ENCODE peak calls at places on chromosomes 7 and 10, in eight cellular contexts. X is activated B cell treated with CpG ODN at 0.5 μM for 24 hours; G is H9; U is fibroblast of the conjunctiva; R is CD14-positive monocyte; M is activated CD4-positive, alpha-beta T cell treated with anti-CD3 and anti-CD28 coated beads for 4 hours; N is RCC 7860; E is fibroblast of mammary gland. O is an unnamed sample.
A peak's percentile ranks its signal among the peaks of the same experiment; 100 is the strongest.

GRCh38 chr7:18064242-18064838 is 36.7 kb upstream of the PRPS1L1 start:
- DNase-seq in U (no peak), N (no peak), G (peak; percentile 67), E (peak; percentile 32), M (no peak), X (no peak), R (no peak), O (no peak)

GRCh38 chr7:22859676-22860290 is 37.1 kb upstream of the TOMM7 start:
- DNase-seq in N (no peak), R (no peak), E (peak; percentile 78), G (no peak), X (no peak), M (no peak), U (no peak), O (peak; percentile 50)

GRCh38 chr7:157792241-157792950 is 455.6 kb downstream of the DNAJB6 start:
- DNase-seq in N (no peak), R (peak; percentile 38), M (no peak), U (no peak), X (no peak), G (no peak), E (no peak), O (no peak)

GRCh38 chr10:30812018-30812851 is 182.7 kb upstream of the LYZL2 start:
- DNase-seq in U (peak; percentile 91), G (no peak), X (no peak), M (no peak), R (no peak), E (peak; percentile 97), N (peak; percentile 9), O (no peak)

GRCh38 chr10:20970044-20970443 is 72.9 kb upstream of the NEBL start:
- DNase-seq in M (no peak), R (no peak), E (peak; percentile 94), N (peak; percentile 55), X (no peak), G (no peak), U (no peak), O (no peak)

GRCh38 chr10:116113721-116114501 is 159.1 kb downstream of the GFRA1 start:
- DNase-seq in G (peak; percentile 15), R (no peak), E (peak; percentile 78), M (no peak), U (peak; percentile 12), N (peak; percentile 95), X (no peak), O (no peak)

GRCh38 chr10:30873408-30873807 is 158.3 kb downstream of the ZNF438 start:
- DNase-seq in G (no peak), N (no peak), E (peak; percentile 53), U (no peak), M (no peak), X (no peak), R (no peak), O (no peak)

GRCh38 chr10:86888585-86889381 is 68.6 kb downstream of the MMRN2 start:
- DNase-seq in U (no peak), X (no peak), N (peak; percentile 46), E (peak; percentile 68), M (no peak), R (no peak), G (no peak), O (peak; percentile 31)

GRCh38 chr7:90495241-90495640 is 25.8 kb downstream of the PTTG1IP2 start:
- DNase-seq in R (no peak), X (no peak), U (no peak), E (no peak), M (no peak), G (no peak), N (no peak), O (no peak)

GRCh38 chr7:44977304-44977858 is 1.4 kb downstream of the MYO1G start:
- DNase-seq in M (peak; percentile 61), N (no peak), E (no peak), R (peak; percentile 96), X (no peak), G (no peak), U (no peak), O (no peak)

GRCh38 chr10:22332116-22332692 is 11.3 kb downstream of the BMI1 start:
- DNase-seq in M (no peak), X (no peak), R (no peak), E (no peak), G (no peak), N (no peak), U (no peak), O (no peak)

GRCh38 chr7:29285451-29285807 is 90.9 kb downstream of the CHN2 start:
- DNase-seq in E (peak; percentile 96), G (no peak), M (no peak), X (no peak), N (peak; percentile 83), R (peak; percentile 54), U (peak; percentile 84), O (peak; percentile 25)

GRCh38 chr10:86803156-86803555 is 46.7 kb downstream of the BMPR1A start:
- DNase-seq in X (no peak), M (no peak), N (no peak), E (no peak), G (no peak), R (no peak), U (no peak), O (no peak)

GRCh38 chr10:89310092-89310886 is 8.4 kb downstream of the IFIT2 start:
- DNase-seq in R (no peak), G (no peak), E (peak; percentile 56), M (no peak), X (no peak), U (no peak), N (no peak), O (no peak)

GRCh38 chr7:4837041-4837813 is 24.6 kb downstream of the PAPOLB start:
- DNase-seq in M (no peak), G (no peak), R (no peak), U (no peak), X (no peak), N (no peak), E (no peak), O (no peak)

GRCh38 chr10:104254493-104255243 is at the start of gene GSTO1:
- DNase-seq in M (peak; percentile 44), X (peak; percentile 44), U (peak; percentile 45), N (peak; percentile 69), G (peak; percentile 74), R (peak; percentile 87), E (peak; percentile 79), O (peak; percentile 44)

GRCh38 chr7:99404977-99405320 is 3.4 kb downstream of the PDAP1 start:
- DNase-seq in N (no peak), U (no peak), M (no peak), X (no peak), G (no peak), E (no peak), R (no peak), O (no peak)

GRCh38 chr7:36677769-36678435 is 46.4 kb downstream of the AOAH start:
- DNase-seq in X (no peak), E (no peak), N (no peak), U (no peak), R (no peak), M (peak; percentile 56), G (no peak), O (no peak)

GRCh38 chr10:44300666-44301649 is 83.9 kb downstream of the CXCL12 start:
- DNase-seq in M (no peak), G (no peak), E (peak; percentile 100), N (peak; percentile 100), X (no peak), U (peak; percentile 85), R (no peak), O (peak; percentile 99)

GRCh38 chr7:80097756-80098155 is 36.9 kb upstream of the GNAI1 start:
- DNase-seq in E (peak; percentile 31), G (no peak), U (no peak), M (no peak), X (no peak), R (no peak), N (no peak), O (no peak)

GRCh38 chr10:49649294-49649693 is 30.2 kb upstream of the C10orf53 start:
- DNase-seq in R (no peak), U (no peak), G (peak; percentile 59), M (no peak), X (no peak), E (no peak), N (no peak), O (no peak)

GRCh38 chr10:112227331-112227961 is 43.9 kb upstream of the GPAM start:
- DNase-seq in M (no peak), X (no peak), N (peak; percentile 24), G (no peak), R (no peak), E (peak; percentile 95), U (no peak), O (peak; percentile 97)

GRCh38 chr7:107686816-107687387 is 26.3 kb downstream of the SLC26A4 start:
- DNase-seq in R (no peak), U (no peak), N (no peak), M (no peak), X (no peak), G (no peak), E (no peak), O (no peak)

GRCh38 chr7:1670894-1671875 is 1.1 kb downstream of the ELFN1 start:
- DNase-seq in R (peak; percentile 36), E (no peak), M (no peak), X (no peak), N (no peak), G (peak; percentile 31), U (no peak), O (no peak)

GRCh38 chr10:116067825-116068224 is 205.2 kb downstream of the GFRA1 start:
- DNase-seq in G (no peak), R (no peak), M (no peak), X (no peak), U (no peak), N (no peak), E (no peak), O (no peak)

GRCh38 chr7:128137096-128137655 is 103.9 kb upstream of the LEP start:
- DNase-seq in N (no peak), E (peak; percentile 44), M (no peak), G (no peak), R (peak; percentile 89), X (no peak), U (peak; percentile 14), O (no peak)

GRCh38 chr10:125003901-125004467 is 62.1 kb downstream of the ZRANB1 start:
- DNase-seq in M (no peak), N (no peak), G (no peak), U (no peak), X (peak; percentile 9), E (no peak), R (no peak), O (no peak)

O was measured in AG09319.